ENCODE peak calls at places on chromosomes 11 and 22, in seven cellular contexts. One of them, this sample, is unnamed.

GRCh38 chr11:93525601-93526000 is 17.6 kb downstream of the SMCO4 start:
- DNase-seq in stomach: no peak
- DNase-seq in brain microvascular endothelial cell: peak; percentile 40
- DNase-seq in cardiac muscle cell: no peak
- DNase-seq in right lobe of liver: no peak
- DNase-seq in psoas muscle: peak; percentile 70
- DNase-seq in tibial nerve: no peak
- DNase-seq in this sample: no peak

GRCh38 chr11:108218455-108218854 is 4.0 kb downstream of the NPAT start:
- DNase-seq in cardiac muscle cell: no peak
- DNase-seq in brain microvascular endothelial cell: peak; percentile 7
- DNase-seq in right lobe of liver: no peak
- DNase-seq in psoas muscle: no peak
- DNase-seq in stomach: no peak
- DNase-seq in tibial nerve: no peak
- DNase-seq in this sample: no peak

GRCh38 chr22:37624876-37625275 is 14.6 kb upstream of the SH3BP1 start:
- DNase-seq in stomach: no peak
- DNase-seq in right lobe of liver: peak; percentile 21
- DNase-seq in tibial nerve: no peak
- DNase-seq in cardiac muscle cell: no peak
- DNase-seq in brain microvascular endothelial cell: no peak
- DNase-seq in psoas muscle: no peak
- DNase-seq in this sample: no peak

GRCh38 chr11:75541301-75541929 is 15.7 kb upstream of the GDPD5 start:
- DNase-seq in cardiac muscle cell: no peak
- DNase-seq in tibial nerve: no peak
- DNase-seq in psoas muscle: no peak
- DNase-seq in right lobe of liver: no peak
- DNase-seq in brain microvascular endothelial cell: no peak
- DNase-seq in stomach: no peak
- DNase-seq in this sample: no peak

GRCh38 chr11:72451836-72452376 is 17.6 kb upstream of the CLPB start:
- DNase-seq in stomach: no peak
- DNase-seq in cardiac muscle cell: no peak
- DNase-seq in brain microvascular endothelial cell: no peak
- DNase-seq in right lobe of liver: no peak
- DNase-seq in tibial nerve: no peak
- DNase-seq in psoas muscle: no peak
- DNase-seq in this sample: no peak

GRCh38 chr11:46293066-46293465 is 15.6 kb downstream of the CREB3L1 start:
- DNase-seq in cardiac muscle cell: no peak
- DNase-seq in tibial nerve: no peak
- DNase-seq in stomach: no peak
- DNase-seq in psoas muscle: no peak
- DNase-seq in right lobe of liver: no peak
- DNase-seq in brain microvascular endothelial cell: no peak
- DNase-seq in this sample: no peak

GRCh38 chr22:48738204-48738980 is 1089.3 kb downstream of the BRD1 start:
- DNase-seq in right lobe of liver: no peak
- DNase-seq in cardiac muscle cell: no peak
- DNase-seq in tibial nerve: no peak
- DNase-seq in stomach: no peak
- DNase-seq in psoas muscle: no peak
- DNase-seq in brain microvascular endothelial cell: no peak
- DNase-seq in this sample: no peak

GRCh38 chr11:108965602-108966001 is 300.7 kb downstream of the DDX10 start:
- DNase-seq in right lobe of liver: no peak
- DNase-seq in brain microvascular endothelial cell: peak; percentile 70
- DNase-seq in stomach: no peak
- DNase-seq in psoas muscle: no peak
- DNase-seq in tibial nerve: no peak
- DNase-seq in cardiac muscle cell: no peak
- DNase-seq in this sample: no peak

GRCh38 chr22:43743131-43743530 is 69.0 kb downstream of the EFCAB6 start:
- DNase-seq in cardiac muscle cell: peak; percentile 59
- DNase-seq in brain microvascular endothelial cell: no peak
- DNase-seq in psoas muscle: no peak
- DNase-seq in stomach: no peak
- DNase-seq in tibial nerve: no peak
- DNase-seq in right lobe of liver: no peak
- DNase-seq in this sample: no peak
- TF ChIP-seq CTCF in cardiac muscle cell: peak; percentile 11
- TF ChIP-seq CTCF in brain microvascular endothelial cell: peak; percentile 24
- TF ChIP-seq CTCF in psoas muscle: no peak
- TF ChIP-seq CTCF in stomach: no peak
- TF ChIP-seq CTCF in tibial nerve: no peak
- TF ChIP-seq CTCF in right lobe of liver: no peak
- TF ChIP-seq CTCF in this sample: peak; percentile 25

DNA sequence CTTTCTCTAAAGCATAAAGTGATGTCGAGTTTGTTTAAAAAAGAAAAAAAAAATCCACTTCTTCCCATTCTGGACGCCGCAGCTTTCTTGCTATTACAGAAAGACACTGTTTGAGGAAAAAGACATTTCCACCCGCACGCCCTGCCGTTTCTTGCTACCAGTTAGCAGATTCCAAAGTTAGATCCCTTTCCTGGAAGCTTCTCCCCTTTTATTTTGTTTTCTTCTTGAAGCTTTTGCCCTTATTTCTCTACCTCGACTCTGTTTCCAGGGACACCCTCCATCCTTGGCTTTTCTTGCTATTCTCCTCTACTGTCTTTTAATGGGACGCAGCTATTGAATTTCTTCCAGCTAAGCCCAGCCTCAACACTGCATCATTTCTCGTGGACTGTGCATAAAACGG is 1.5 kb downstream of the GRIA4 start:
- DNase-seq in brain microvascular endothelial cell: no peak
- DNase-seq in psoas muscle: no peak
- DNase-seq in stomach: no peak
- DNase-seq in cardiac muscle cell: peak; percentile 2
- DNase-seq in tibial nerve: no peak
- DNase-seq in right lobe of liver: no peak
- DNase-seq in this sample: no peak
- H3K4me3 ChIP-seq in brain microvascular endothelial cell: peak overlapping the region; percentile 63
- H3K4me3 ChIP-seq in psoas muscle: peak overlapping the region; percentile 58
- H3K4me3 ChIP-seq in stomach: no peak overlapping the region
- H3K4me3 ChIP-seq in cardiac muscle cell: peak overlapping the region; percentile 71
- H3K4me3 ChIP-seq in tibial nerve: no peak overlapping the region
- H3K4me3 ChIP-seq in right lobe of liver: no peak overlapping the region
- H3K4me3 ChIP-seq in this sample: no peak overlapping the region

DNA sequence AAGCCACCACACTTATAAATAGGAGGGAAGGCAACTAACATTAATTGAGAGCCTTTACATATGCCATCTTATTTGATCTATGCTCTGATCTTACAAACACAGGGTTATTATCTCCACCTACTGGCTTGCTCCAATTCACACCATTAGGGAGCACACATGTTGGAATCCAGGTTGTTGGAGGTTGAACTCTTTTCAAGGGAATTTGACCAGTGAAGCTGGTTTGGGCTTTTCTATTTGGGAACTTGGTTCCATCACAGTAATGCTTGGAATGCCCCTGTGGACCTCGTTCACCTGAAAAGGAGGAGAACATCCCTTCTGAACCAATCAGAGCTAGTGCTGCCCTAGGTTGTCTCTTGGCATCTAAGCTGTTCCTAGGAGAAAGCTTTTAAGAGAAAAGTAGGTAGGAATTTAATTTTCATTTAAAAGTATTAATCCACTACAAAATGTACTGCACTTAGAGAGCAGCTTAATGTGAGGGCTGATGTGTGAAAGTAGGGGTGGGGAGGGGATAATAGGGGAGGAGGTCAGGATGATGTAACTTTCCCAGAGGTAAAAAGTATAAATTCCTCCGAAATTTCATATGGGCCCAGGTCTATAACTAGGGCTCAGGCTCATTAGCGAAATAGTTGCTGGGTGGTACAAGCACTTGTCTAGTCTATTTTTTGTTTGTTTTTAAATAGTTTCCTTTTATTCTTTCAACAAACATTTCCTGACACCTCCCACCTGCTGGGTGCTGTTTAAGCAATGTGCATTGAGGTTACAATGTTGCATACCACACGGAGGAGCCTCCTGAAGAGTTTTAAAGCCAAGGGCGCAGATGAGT is 7.6 kb upstream of the MICAL2 start:
- DNase-seq in stomach: no peak
- DNase-seq in cardiac muscle cell: no peak
- DNase-seq in tibial nerve: no peak
- DNase-seq in psoas muscle: no peak
- DNase-seq in brain microvascular endothelial cell: no peak
- DNase-seq in right lobe of liver: no peak
- DNase-seq in this sample: no peak
- H3K27me3 ChIP-seq in stomach: no peaks in the 10 kb centered on the region
- H3K27me3 ChIP-seq in cardiac muscle cell: no peaks in the 10 kb centered on the region
- H3K27me3 ChIP-seq in tibial nerve: no peaks in the 10 kb centered on the region
- H3K27me3 ChIP-seq in psoas muscle: peaks cover 3% of the 10 kb centered on the region
- H3K27me3 ChIP-seq in brain microvascular endothelial cell: no peaks in the 10 kb centered on the region
- H3K27me3 ChIP-seq in right lobe of liver: no peaks in the 10 kb centered on the region
- H3K27me3 ChIP-seq in this sample: peaks cover 2% of the 10 kb centered on the region

GRCh38 chr11:61390161-61390560 is 2.2 kb upstream of the TMEM216 start:
- DNase-seq in tibial nerve: no peak
- DNase-seq in right lobe of liver: no peak
- DNase-seq in psoas muscle: no peak
- DNase-seq in cardiac muscle cell: no peak
- DNase-seq in stomach: no peak
- DNase-seq in brain microvascular endothelial cell: no peak
- DNase-seq in this sample: no peak

DNA sequence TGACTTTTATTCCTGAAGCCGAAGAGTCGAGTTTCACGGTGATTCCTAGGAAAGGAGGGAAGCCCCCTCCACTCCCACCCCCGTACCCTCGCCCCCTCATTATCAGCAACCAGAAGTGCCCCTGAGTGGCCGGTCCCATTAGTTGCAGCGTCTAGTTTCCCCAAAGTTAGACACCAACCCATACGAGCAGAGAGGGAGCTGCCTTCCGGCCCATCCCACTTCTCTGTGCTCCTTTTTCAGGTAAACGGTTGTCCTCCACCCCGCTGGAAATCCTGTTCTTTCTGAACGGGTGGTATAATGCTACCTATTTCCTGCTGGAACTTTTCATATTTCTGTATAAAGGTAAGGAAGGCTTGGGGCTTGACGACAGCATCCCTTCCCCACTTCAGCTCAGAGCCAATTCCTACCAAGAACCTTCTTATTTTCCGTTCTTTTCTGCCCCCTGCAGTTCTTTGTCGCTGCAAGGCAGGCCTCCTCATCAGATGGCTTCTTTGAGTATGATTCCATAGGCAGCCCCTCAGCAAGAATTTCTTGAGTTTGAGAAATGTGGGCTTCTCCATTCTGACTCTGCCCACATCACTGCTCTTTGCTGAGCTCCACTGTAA is 706 bp downstream of the TMEM216 start:
- DNase-seq in brain microvascular endothelial cell: no peak
- DNase-seq in tibial nerve: no peak
- DNase-seq in stomach: no peak
- DNase-seq in cardiac muscle cell: peak; percentile 12
- DNase-seq in right lobe of liver: no peak
- DNase-seq in psoas muscle: no peak
- DNase-seq in this sample: no peak
- TF ChIP-seq CTCF in brain microvascular endothelial cell: peak; percentile 63
- TF ChIP-seq CTCF in tibial nerve: no peak
- TF ChIP-seq CTCF in stomach: no peak
- TF ChIP-seq CTCF in cardiac muscle cell: peak; percentile 30
- TF ChIP-seq CTCF in right lobe of liver: no peak
- TF ChIP-seq CTCF in psoas muscle: no peak
- TF ChIP-seq CTCF in this sample: peak; percentile 36